ENCODE peak calls at places on chromosome 3, in ten cellular contexts. Y, T, H, X, D, E, V, N, Q and F are unnamed samples.

GRCh38 chr3:135751991-135752390 is 213.5 kb upstream of the PPP2R3A start:
- DNase-seq in V (no peak), E (no peak), H (no peak), Q (no peak), D (no peak), X (no peak), Y (no peak), T (no peak), N (no peak), F (no peak)

GRCh38 chr3:11678735-11679134 is 35.0 kb upstream of the VGLL4 start:
- DNase-seq in H (no peak), Q (no peak), T (no peak), N (no peak), V (no peak), X (no peak), E (no peak), D (no peak), Y (peak; percentile 24), F (no peak)

GRCh38 chr3:150825192-150825915 is 62.4 kb upstream of the SIAH2 start:
- DNase-seq in D (no peak), N (no peak), V (no peak), Q (no peak), E (no peak), H (no peak), T (no peak), Y (no peak), X (no peak), F (no peak)

GRCh38 chr3:11567516-11568467 is 75.9 kb downstream of the VGLL4 start:
- DNase-seq in D (peak; percentile 60), H (no peak), Y (peak; percentile 86), T (peak; percentile 85), N (no peak), E (no peak), V (no peak), Q (no peak), X (no peak), F (no peak)

GRCh38 chr3:177420643-177421042 is 223.4 kb upstream of the TBL1XR1 start:
- DNase-seq in E (no peak), N (no peak), Y (peak; percentile 89), Q (no peak), H (no peak), X (no peak), V (no peak), T (no peak), D (no peak), F (no peak)

GRCh38 chr3:38397320-38397719 is 50.7 kb downstream of the XYLB start:
- DNase-seq in H (no peak), Q (no peak), X (no peak), Y (peak; percentile 13), T (no peak), V (peak; percentile 47), N (peak; percentile 1), D (no peak), E (no peak), F (no peak)

GRCh38 chr3:71388535-71389120 is 194.9 kb downstream of the FOXP1 start:
- DNase-seq in D (no peak), N (no peak), Q (no peak), V (no peak), T (no peak), X (no peak), Y (no peak), H (no peak), E (no peak), F (no peak)

GRCh38 chr3:111739241-111739952 is 119.7 kb upstream of the PHLDB2 start:
- DNase-seq in Y (peak; percentile 87), X (no peak), N (no peak), D (peak; percentile 36), Q (no peak), T (no peak), H (no peak), E (no peak), V (no peak), F (no peak)

GRCh38 chr3:122800031-122800430 is 5.2 kb downstream of the SLC49A4 start:
- DNase-seq in D (no peak), E (no peak), T (no peak), V (no peak), H (no peak), N (no peak), Q (no peak), X (no peak), Y (no peak), F (no peak)

GRCh38 chr3:73206006-73206405 is 144.5 kb downstream of the EBLN2 start:
- DNase-seq in T (no peak), H (no peak), X (no peak), Q (no peak), E (no peak), D (no peak), N (no peak), V (no peak), Y (no peak), F (no peak)

GRCh38 chr3:194294888-194295214 is 56.3 kb downstream of the CPN2 start:
- DNase-seq in T (peak; percentile 3), H (no peak), X (no peak), V (no peak), D (no peak), E (no peak), N (no peak), Q (no peak), Y (no peak), F (no peak)

GRCh38 chr3:49351521-49352011 is 6.6 kb downstream of the GPX1 start:
- DNase-seq in D (no peak), E (no peak), H (no peak), X (no peak), T (no peak), Y (peak; percentile 88), N (no peak), Q (no peak), V (no peak), F (no peak)

GRCh38 chr3:55486101-55486856 is 827 bp downstream of the WNT5A start:
- DNase-seq in D (peak; percentile 51), Y (peak; percentile 76), T (peak; percentile 75), X (peak; percentile 53), E (no peak), N (peak; percentile 54), H (peak; percentile 75), Q (no peak), V (no peak), F (no peak)

DNA sequence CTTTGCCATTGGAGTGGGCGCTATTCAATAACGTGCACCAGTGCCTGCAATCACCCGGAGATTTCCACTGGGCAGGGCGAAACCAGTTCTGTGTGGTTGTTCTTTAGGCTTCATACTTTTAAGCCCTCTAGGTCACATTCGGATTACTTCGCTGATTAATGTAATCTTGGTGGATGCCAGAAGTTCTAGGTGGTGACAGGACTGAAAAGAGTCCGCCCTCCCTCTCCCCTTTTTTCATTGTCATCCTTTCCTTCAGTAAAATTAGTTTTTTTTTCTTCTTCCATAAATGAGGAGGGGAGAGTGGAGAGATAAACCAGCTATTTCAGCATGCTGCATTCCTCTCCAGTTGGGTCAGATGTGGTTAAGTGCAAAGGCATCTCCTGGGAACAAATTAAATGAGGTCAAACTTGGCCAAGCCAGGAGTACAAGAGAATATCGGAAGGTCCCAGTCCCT is 2.3 kb upstream of the SLC2A2 start:
- DNase-seq in H (peak; percentile 13), T (no peak), D (no peak), Y (peak; percentile 96), Q (no peak), V (no peak), E (no peak), N (no peak), X (peak; percentile 63), F (no peak)
- H3K4me3 ChIP-seq in H (peak overlapping the region; percentile 27), T (peak overlapping the region; percentile 59), D (peak overlapping the region; percentile 25), Y (peak overlapping the region; percentile 58), Q (peak overlapping the region; percentile 25), V (no peak overlapping the region), E (peak overlapping the region; percentile 39), N (no peak overlapping the region), X (peak overlapping the region; percentile 61), F (no peak overlapping the region)

GRCh38 chr3:179149239-179149887 is 1.2 kb downstream of the PIK3CA start:
- DNase-seq in H (no peak), Y (peak; percentile 27), Q (peak; percentile 23), V (no peak), T (no peak), N (no peak), D (no peak), X (no peak), E (peak; percentile 55), F (peak; percentile 38)

GRCh38 chr3:179148446-179149238 is 485 bp downstream of the PIK3CA start:
- DNase-seq in Y (peak; percentile 23), E (peak; percentile 81), N (peak; percentile 63), T (peak; percentile 55), Q (peak; percentile 55), D (no peak), X (peak; percentile 39), V (peak; percentile 36), H (peak; percentile 61), F (peak; percentile 86)

GRCh38 chr3:179147571-179148445 is at the start of gene PIK3CA:
- DNase-seq in V (peak; percentile 91), D (peak; percentile 97), Y (peak; percentile 97), N (peak; percentile 99), H (peak; percentile 96), T (peak; percentile 92), Q (peak; percentile 96), E (peak; percentile 98), X (peak; percentile 95), F (peak; percentile 95)

GRCh38 chr3:179151474-179151873 is 3.3 kb downstream of the PIK3CA start:
- DNase-seq in N (no peak), V (no peak), E (no peak), X (no peak), H (no peak), D (no peak), Y (no peak), Q (no peak), T (no peak), F (no peak)

GRCh38 chr3:179149951-179150350 is 1.8 kb downstream of the PIK3CA start:
- DNase-seq in V (no peak), Y (no peak), H (no peak), X (no peak), T (no peak), Q (no peak), E (no peak), N (no peak), D (no peak), F (no peak)
- H3K27ac ChIP-seq in V (no peak overlapping the region), Y (peak overlapping the region; percentile 88), H (no peak overlapping the region), X (no peak overlapping the region), T (peak overlapping the region; percentile 99), Q (peak overlapping the region; percentile 93), E (peak overlapping the region; percentile 94), N (peak overlapping the region; percentile 89), D (peak overlapping the region; percentile 98), F (peak overlapping the region; percentile 96)

DNA sequence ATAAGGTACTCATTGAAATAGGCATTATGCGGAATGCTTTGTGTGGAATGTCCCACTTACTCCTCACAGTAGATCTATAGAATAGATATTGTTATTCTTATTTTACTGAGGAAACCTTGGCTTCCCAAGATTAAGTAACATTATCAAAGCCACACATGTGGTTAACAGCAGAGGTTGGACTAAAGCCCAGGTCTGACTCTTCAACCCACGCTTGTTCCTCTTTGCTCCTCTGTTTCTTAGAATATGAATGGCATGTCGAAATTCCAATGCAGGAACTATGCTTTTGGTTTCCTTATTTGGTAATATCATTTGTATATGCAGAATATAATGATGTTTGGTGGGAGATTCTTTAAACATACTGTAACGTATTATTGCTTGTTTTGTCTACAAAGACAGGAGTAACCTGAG is 818.8 kb upstream of the LMCD1 start:
- DNase-seq in E (no peak), D (peak; percentile 75), X (no peak), N (peak; percentile 63), Y (peak; percentile 97), T (peak; percentile 15), Q (no peak), V (no peak), H (peak; percentile 52), F (no peak)
- H3K9me3 ChIP-seq in E (no peaks in the 10 kb centered on the region), D (no peaks in the 10 kb centered on the region), X (peaks cover 2% of the 10 kb centered on the region), N (peaks cover 3% of the 10 kb centered on the region), Y (no peaks in the 10 kb centered on the region), T (no peaks in the 10 kb centered on the region), Q (no peaks in the 10 kb centered on the region), V (no peaks in the 10 kb centered on the region), H (no peaks in the 10 kb centered on the region), F (no peaks in the 10 kb centered on the region)

GRCh38 chr3:100993309-100993708 is at the start of gene ABI3BP:
- DNase-seq in H (peak; percentile 82), V (no peak), T (peak; percentile 73), E (no peak), D (peak; percentile 39), Y (peak; percentile 76), Q (no peak), X (peak; percentile 10), N (peak; percentile 60), F (no peak)
- H3K4me3 ChIP-seq in H (peak within 1 kb of the TSS; percentile 43), V (no peak within 1 kb of the TSS), T (peak within 1 kb of the TSS; percentile 50), E (no peak within 1 kb of the TSS), D (peak within 1 kb of the TSS; percentile 42), Y (peak within 1 kb of the TSS; percentile 12), Q (no peak within 1 kb of the TSS), X (no peak within 1 kb of the TSS), N (peak within 1 kb of the TSS; percentile 16), F (no peak within 1 kb of the TSS)